ENCODE peak calls at places on chromosomes 13 and 19, in four cellular contexts. One of them, this sample, is unnamed.

GRCh38 chr19:4650159-4650558 is 10.8 kb downstream of the TNFAIP8L1 start:
- DNase-seq in SK-N-SH: no peak
- DNase-seq in transverse colon: no peak
- DNase-seq in sigmoid colon: no peak
- DNase-seq in this sample: no peak

GRCh38 chr13:111526922-111527321 is 206.5 kb downstream of the TEX29 start:
- DNase-seq in transverse colon: no peak
- DNase-seq in sigmoid colon: no peak
- DNase-seq in SK-N-SH: no peak
- DNase-seq in this sample: no peak

GRCh38 chr19:41309225-41310030 is 544 bp upstream of the CCDC97 start:
- DNase-seq in SK-N-SH: no peak
- DNase-seq in sigmoid colon: no peak
- DNase-seq in transverse colon: no peak
- DNase-seq in this sample: no peak

GRCh38 chr13:33318744-33319143 is 33.2 kb upstream of the STARD13 start:
- DNase-seq in sigmoid colon: no peak
- DNase-seq in transverse colon: no peak
- DNase-seq in SK-N-SH: no peak
- DNase-seq in this sample: no peak

GRCh38 chr13:102901615-102902305 is 55.9 kb downstream of the ERCC5 start:
- DNase-seq in transverse colon: no peak
- DNase-seq in sigmoid colon: no peak
- DNase-seq in SK-N-SH: no peak
- DNase-seq in this sample: no peak

GRCh38 chr19:5805465-5806132 is 732 bp downstream of the NRTN start:
- DNase-seq in sigmoid colon: peak; percentile 92
- DNase-seq in transverse colon: peak; percentile 87
- DNase-seq in SK-N-SH: peak; percentile 91
- DNase-seq in this sample: peak; percentile 53

GRCh38 chr19:9827325-9828238 is at the start of gene UBL5:
- DNase-seq in sigmoid colon: peak; percentile 94
- DNase-seq in SK-N-SH: peak; percentile 95
- DNase-seq in transverse colon: peak; percentile 94
- DNase-seq in this sample: peak; percentile 97

GRCh38 chr19:36081385-36081784 is 26.7 kb downstream of the WDR62 start:
- DNase-seq in sigmoid colon: no peak
- DNase-seq in transverse colon: no peak
- DNase-seq in SK-N-SH: no peak
- DNase-seq in this sample: no peak

GRCh38 chr19:35271546-35271945 is 2.8 kb downstream of the USF2 start:
- DNase-seq in transverse colon: no peak
- DNase-seq in sigmoid colon: no peak
- DNase-seq in SK-N-SH: no peak
- DNase-seq in this sample: no peak

GRCh38 chr19:1754651-1755466 is 1.6 kb downstream of the ONECUT3 start:
- DNase-seq in SK-N-SH: no peak
- DNase-seq in transverse colon: no peak
- DNase-seq in sigmoid colon: no peak
- DNase-seq in this sample: no peak

GRCh38 chr19:52566588-52566987 is 3.5 kb upstream of the ZNF701 start:
- DNase-seq in SK-N-SH: no peak
- DNase-seq in transverse colon: no peak
- DNase-seq in sigmoid colon: no peak
- DNase-seq in this sample: no peak

GRCh38 chr13:44012910-44013309 is 133.2 kb downstream of the LACC1 start:
- DNase-seq in SK-N-SH: no peak
- DNase-seq in sigmoid colon: no peak
- DNase-seq in transverse colon: no peak
- DNase-seq in this sample: no peak

GRCh38 chr13:98267080-98267912 is 90.2 kb upstream of the RNF113B start:
- DNase-seq in SK-N-SH: no peak
- DNase-seq in sigmoid colon: no peak
- DNase-seq in transverse colon: peak; percentile 71
- DNase-seq in this sample: no peak

GRCh38 chr13:109369357-109370052 is 416.9 kb downstream of the IRS2 start:
- DNase-seq in sigmoid colon: no peak
- DNase-seq in transverse colon: no peak
- DNase-seq in SK-N-SH: peak; percentile 51
- DNase-seq in this sample: no peak

GRCh38 chr19:29806098-29806866 is 5.5 kb upstream of the CCNE1 start:
- DNase-seq in SK-N-SH: peak; percentile 67
- DNase-seq in sigmoid colon: peak; percentile 67
- DNase-seq in transverse colon: no peak
- DNase-seq in this sample: no peak

GRCh38 chr19:55210120-55210493 is 806 bp upstream of the PTPRH start:
- DNase-seq in sigmoid colon: no peak
- DNase-seq in SK-N-SH: no peak
- DNase-seq in transverse colon: no peak
- DNase-seq in this sample: no peak
- TF ChIP-seq POLR2AphosphoS5 in sigmoid colon: no peak
- TF ChIP-seq POLR2AphosphoS5 in SK-N-SH: peak; percentile 44
- TF ChIP-seq POLR2AphosphoS5 in transverse colon: no peak
- TF ChIP-seq POLR2AphosphoS5 in this sample: no peak

DNA sequence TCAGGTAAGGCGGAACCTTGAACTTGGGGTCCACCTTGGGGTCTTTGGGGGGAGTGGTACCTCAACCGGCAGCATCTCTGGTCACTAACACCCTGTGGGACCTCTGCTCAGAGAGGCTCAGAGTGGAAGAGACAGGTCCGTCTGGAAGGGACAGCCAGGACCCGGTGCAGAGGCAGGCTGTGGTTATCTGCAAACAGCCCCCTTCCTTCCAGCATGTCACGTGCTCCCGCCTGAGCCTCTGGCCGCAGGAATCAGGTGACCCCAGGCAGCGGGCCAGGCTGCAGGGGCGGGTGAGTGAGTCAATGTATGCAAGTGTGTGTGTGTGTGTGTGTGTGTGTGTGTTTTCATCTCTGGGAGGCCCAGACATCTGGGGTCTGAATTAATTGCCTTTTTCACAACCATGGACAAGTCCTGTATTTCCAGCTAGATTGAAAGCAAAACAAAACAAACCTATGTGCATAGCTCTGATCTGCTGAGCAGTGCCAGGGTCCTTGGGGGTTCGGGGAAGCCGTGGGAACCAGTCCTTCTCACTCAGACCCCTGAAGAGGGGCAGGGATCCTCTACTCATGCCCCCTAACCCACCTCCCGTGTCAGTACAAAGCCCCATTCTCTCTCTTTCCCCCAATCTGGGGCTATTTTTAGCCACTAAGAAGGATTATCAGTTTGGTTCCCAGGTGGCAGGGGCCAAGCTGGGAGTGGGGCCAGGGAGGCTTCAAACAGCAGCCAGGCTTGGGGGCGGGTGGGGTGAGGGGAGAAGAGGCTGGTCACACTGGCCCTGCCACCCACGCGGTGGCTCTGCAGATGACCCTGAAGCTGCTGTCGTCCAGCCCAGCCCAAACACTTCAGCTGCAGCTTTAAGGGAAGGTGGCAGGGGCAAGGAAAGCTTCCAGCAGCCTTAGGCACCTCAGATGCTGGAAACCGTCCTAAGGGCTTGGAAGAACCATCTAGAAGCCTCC is 31.4 kb downstream of the CERS4 start:
- DNase-seq in sigmoid colon: peak; percentile 95
- DNase-seq in SK-N-SH: peak; percentile 93
- DNase-seq in transverse colon: peak; percentile 82
- DNase-seq in this sample: peak; percentile 79
- TF ChIP-seq POLR2AphosphoS5 in sigmoid colon: peak; percentile 33
- TF ChIP-seq POLR2AphosphoS5 in SK-N-SH: peak; percentile 33
- TF ChIP-seq POLR2AphosphoS5 in transverse colon: no peak
- TF ChIP-seq POLR2AphosphoS5 in this sample: no peak

GRCh38 chr19:39167461-39168257 is 29.1 kb upstream of the NCCRP1 start:
- DNase-seq in transverse colon: peak; percentile 57
- DNase-seq in SK-N-SH: no peak
- DNase-seq in sigmoid colon: no peak
- DNase-seq in this sample: no peak
- TF ChIP-seq POLR2AphosphoS5 in transverse colon: no peak
- TF ChIP-seq POLR2AphosphoS5 in SK-N-SH: no peak
- TF ChIP-seq POLR2AphosphoS5 in sigmoid colon: no peak
- TF ChIP-seq POLR2AphosphoS5 in this sample: no peak

GRCh38 chr13:113042456-113042855 is 63.1 kb upstream of the F7 start:
- DNase-seq in SK-N-SH: no peak
- DNase-seq in sigmoid colon: no peak
- DNase-seq in transverse colon: no peak
- DNase-seq in this sample: no peak

GRCh38 chr13:113043001-113043630 is 62.5 kb upstream of the F7 start:
- DNase-seq in SK-N-SH: no peak
- DNase-seq in transverse colon: no peak
- DNase-seq in sigmoid colon: no peak
- DNase-seq in this sample: no peak

GRCh38 chr13:113041293-113041690 is 64.3 kb upstream of the F7 start:
- DNase-seq in transverse colon: no peak
- DNase-seq in SK-N-SH: no peak
- DNase-seq in sigmoid colon: no peak
- DNase-seq in this sample: no peak

GRCh38 chr13:113040597-113041292 is 64.8 kb upstream of the F7 start:
- DNase-seq in sigmoid colon: no peak
- DNase-seq in transverse colon: no peak
- DNase-seq in SK-N-SH: no peak
- DNase-seq in this sample: no peak

DNA sequence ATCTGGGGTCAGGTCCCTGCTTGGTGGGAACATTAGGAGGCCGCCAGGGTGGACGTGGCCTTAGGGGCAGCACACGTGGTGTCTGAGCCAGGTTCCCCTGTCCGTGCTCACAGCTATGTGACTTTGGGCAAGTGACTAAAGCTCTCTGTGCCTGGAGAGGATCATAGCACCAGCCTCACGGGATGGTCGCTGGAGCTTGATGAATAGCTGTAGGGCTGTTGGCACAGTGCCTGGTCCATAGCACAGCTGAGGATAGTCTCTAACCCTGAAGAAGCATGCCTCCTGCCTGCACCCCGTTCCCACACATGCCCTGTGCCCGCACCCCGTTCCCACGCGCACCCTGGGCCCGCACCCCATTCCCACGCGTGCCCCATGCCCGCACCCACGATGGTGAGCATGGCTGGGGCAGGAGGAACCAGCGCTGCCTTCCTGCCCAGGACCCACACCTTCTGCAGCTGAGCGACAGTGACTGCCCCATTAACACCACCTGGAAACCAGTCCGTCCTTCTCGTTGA is 63.7 kb upstream of the F7 start:
- DNase-seq in SK-N-SH: no peak
- DNase-seq in sigmoid colon: no peak
- DNase-seq in transverse colon: no peak
- DNase-seq in this sample: no peak
- TF ChIP-seq POLR2AphosphoS5 in SK-N-SH: no peak
- TF ChIP-seq POLR2AphosphoS5 in sigmoid colon: no peak
- TF ChIP-seq POLR2AphosphoS5 in transverse colon: no peak
- TF ChIP-seq POLR2AphosphoS5 in this sample: no peak

DNA sequence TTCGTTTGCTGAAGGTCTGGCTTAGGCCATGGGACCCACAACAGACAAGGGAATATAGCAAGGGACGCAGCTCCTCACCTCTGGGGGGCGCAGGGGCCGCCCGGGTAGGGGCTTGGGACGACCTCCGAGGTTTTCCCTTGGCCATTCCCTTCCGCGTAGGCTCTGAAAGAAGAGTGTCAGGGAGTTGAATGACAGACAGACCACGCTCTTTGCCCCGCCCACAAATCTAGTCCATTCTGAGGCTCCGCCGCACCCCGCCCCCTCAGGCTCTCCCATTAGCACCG is 11.4 kb upstream of the ZNF414 start:
- DNase-seq in transverse colon: no peak
- DNase-seq in sigmoid colon: no peak
- DNase-seq in SK-N-SH: no peak
- DNase-seq in this sample: no peak
- TF ChIP-seq POLR2AphosphoS5 in transverse colon: peak; percentile 48
- TF ChIP-seq POLR2AphosphoS5 in sigmoid colon: peak; percentile 22
- TF ChIP-seq POLR2AphosphoS5 in SK-N-SH: peak; percentile 66
- TF ChIP-seq POLR2AphosphoS5 in this sample: no peak

GRCh38 chr13:107562222-107562621 is 653.1 kb downstream of the LIG4 start:
- DNase-seq in sigmoid colon: no peak
- DNase-seq in transverse colon: no peak
- DNase-seq in SK-N-SH: peak; percentile 40
- DNase-seq in this sample: no peak
- TF ChIP-seq POLR2AphosphoS5 in sigmoid colon: no peak
- TF ChIP-seq POLR2AphosphoS5 in transverse colon: no peak
- TF ChIP-seq POLR2AphosphoS5 in SK-N-SH: no peak
- TF ChIP-seq POLR2AphosphoS5 in this sample: no peak

DNA sequence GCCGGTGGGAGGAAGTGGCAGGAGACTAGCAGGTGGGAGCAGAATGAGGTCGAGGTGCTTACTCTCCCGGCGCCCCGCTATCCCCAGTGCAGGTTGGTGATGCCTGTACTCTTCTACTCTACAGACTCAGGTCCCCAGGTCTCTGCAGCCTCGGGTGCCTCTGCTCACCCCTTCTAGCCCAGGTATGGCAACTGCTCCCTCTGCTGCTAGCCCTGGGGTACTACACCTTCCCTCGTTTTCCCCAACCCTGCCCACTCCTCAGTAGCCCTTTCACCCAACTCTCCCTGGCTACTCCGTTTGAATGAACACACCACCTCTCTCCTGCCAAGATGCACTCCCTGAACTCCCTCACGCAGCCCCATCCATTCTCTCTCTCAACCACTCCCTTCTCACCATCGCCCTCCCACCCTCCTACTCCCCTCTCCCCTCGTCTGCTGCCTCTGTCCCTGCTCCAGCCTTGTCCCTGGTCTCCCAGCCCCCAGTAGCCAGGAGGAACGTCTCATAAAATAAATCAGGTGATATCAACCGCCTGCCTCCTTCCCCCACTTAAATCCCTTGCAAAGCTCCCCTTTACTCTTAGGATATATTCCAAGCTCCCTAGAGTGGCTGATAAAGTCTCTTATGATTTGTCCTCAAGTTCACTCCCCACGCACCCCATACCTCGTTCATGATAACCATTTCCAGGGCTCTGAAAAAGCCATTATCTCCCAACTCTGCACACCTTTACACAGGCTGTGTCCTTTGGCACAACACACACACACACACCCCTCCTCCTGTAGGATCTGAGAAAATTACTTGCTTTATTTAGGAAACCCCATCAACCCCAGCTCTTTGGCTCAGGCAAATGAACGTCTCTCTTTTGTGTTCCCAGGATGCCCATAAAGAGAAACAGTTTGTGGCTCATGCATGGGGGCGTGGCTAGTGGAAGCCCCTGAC is 8.2 kb upstream of the MEIS3 start:
- DNase-seq in SK-N-SH: peak; percentile 86
- DNase-seq in sigmoid colon: peak; percentile 78
- DNase-seq in transverse colon: peak; percentile 54
- DNase-seq in this sample: peak; percentile 78
- TF ChIP-seq POLR2AphosphoS5 in SK-N-SH: no peak
- TF ChIP-seq POLR2AphosphoS5 in sigmoid colon: no peak
- TF ChIP-seq POLR2AphosphoS5 in transverse colon: no peak
- TF ChIP-seq POLR2AphosphoS5 in this sample: no peak

GRCh38 chr19:47272448-47273312 is 2.0 kb upstream of the INAFM1 start:
- DNase-seq in SK-N-SH: no peak
- DNase-seq in sigmoid colon: peak; percentile 86
- DNase-seq in transverse colon: peak; percentile 64
- DNase-seq in this sample: peak; percentile 58
- TF ChIP-seq POLR2AphosphoS5 in SK-N-SH: no peak
- TF ChIP-seq POLR2AphosphoS5 in sigmoid colon: no peak
- TF ChIP-seq POLR2AphosphoS5 in transverse colon: no peak
- TF ChIP-seq POLR2AphosphoS5 in this sample: no peak

This sample was measured in GM12892.